ENCODE peak calls at places on chromosomes 2 and 18, in four cellular contexts. One of them, this sample, is unnamed.

GRCh38 chr2:54599914-54600313 is 123.5 kb upstream of the EML6 start:
- DNase-seq in caudate nucleus: no peak
- DNase-seq in ovary: no peak
- DNase-seq in AG09309: no peak
- DNase-seq in this sample: no peak

GRCh38 chr2:167196461-167197252 is 308.4 kb downstream of the XIRP2 start:
- DNase-seq in ovary: no peak
- DNase-seq in AG09309: no peak
- DNase-seq in caudate nucleus: no peak
- DNase-seq in this sample: peak; percentile 27

GRCh38 chr2:226797989-226798421 is 1.6 kb downstream of the IRS1 start:
- DNase-seq in ovary: peak; percentile 53
- DNase-seq in caudate nucleus: no peak
- DNase-seq in AG09309: no peak
- DNase-seq in this sample: no peak

GRCh38 chr2:241545113-241545512 is 13.4 kb upstream of the BOK start:
- DNase-seq in ovary: no peak
- DNase-seq in AG09309: peak; percentile 38
- DNase-seq in caudate nucleus: no peak
- DNase-seq in this sample: no peak

GRCh38 chr2:5673148-5673860 is 18.9 kb upstream of the SOX11 start:
- DNase-seq in caudate nucleus: no peak
- DNase-seq in ovary: no peak
- DNase-seq in AG09309: no peak
- DNase-seq in this sample: no peak

GRCh38 chr2:198691236-198691635 is 766.5 kb downstream of the SATB2 start:
- DNase-seq in AG09309: no peak
- DNase-seq in caudate nucleus: no peak
- DNase-seq in ovary: no peak
- DNase-seq in this sample: no peak

GRCh38 chr18:49725809-49726514 is 87.4 kb downstream of the ACAA2 start:
- DNase-seq in caudate nucleus: no peak
- DNase-seq in ovary: peak; percentile 17
- DNase-seq in AG09309: peak; percentile 86
- DNase-seq in this sample: peak; percentile 94

GRCh38 chr2:123036300-123036699 is 988.8 kb upstream of the CNTNAP5 start:
- DNase-seq in ovary: no peak
- DNase-seq in AG09309: no peak
- DNase-seq in caudate nucleus: no peak
- DNase-seq in this sample: no peak

GRCh38 chr2:48692292-48692691 is 63.2 kb downstream of the LHCGR start:
- DNase-seq in ovary: no peak
- DNase-seq in AG09309: no peak
- DNase-seq in caudate nucleus: no peak
- DNase-seq in this sample: no peak

GRCh38 chr2:239445771-239446524 is 45.1 kb upstream of the HDAC4 start:
- DNase-seq in ovary: peak; percentile 52
- DNase-seq in caudate nucleus: peak; percentile 86
- DNase-seq in AG09309: no peak
- DNase-seq in this sample: no peak

GRCh38 chr2:55973673-55974072 is 50.1 kb upstream of the EFEMP1 start:
- DNase-seq in caudate nucleus: no peak
- DNase-seq in AG09309: no peak
- DNase-seq in ovary: no peak
- DNase-seq in this sample: no peak

GRCh38 chr2:160036736-160037135 is 25.7 kb downstream of the PLA2R1 start:
- DNase-seq in caudate nucleus: no peak
- DNase-seq in AG09309: no peak
- DNase-seq in ovary: no peak
- DNase-seq in this sample: no peak

This sample was measured in AG04450.